ENCODE peak calls at places on chromosomes 12 and 14, in four cellular contexts. O is thoracic aorta, S is BE2C, I is cardiac muscle cell. G is an unnamed sample.

GRCh38 chr14:20409226-20409625 is 4.1 kb downstream of the TEP1 start:
- DNase-seq in I (no peak), O (no peak), S (no peak), G (no peak)

GRCh38 chr14:54920052-54920451 is 17.4 kb upstream of the GCH1 start:
- DNase-seq in O (no peak), I (no peak), S (no peak), G (no peak)

GRCh38 chr12:123479442-123480180 is 21.7 kb downstream of the SNRNP35 start:
- DNase-seq in O (no peak), S (no peak), I (no peak), G (no peak)

GRCh38 chr12:64221656-64222010 is 463 bp downstream of the KICS2 start:
- DNase-seq in I (peak; percentile 86), O (peak; percentile 79), S (peak; percentile 93), G (peak; percentile 82)

GRCh38 chr12:54258286-54258685 is 21.6 kb downstream of the CBX5 start:
- DNase-seq in S (no peak), O (no peak), I (peak; percentile 54), G (no peak)

GRCh38 chr14:55088356-55088755 is 36.9 kb downstream of the MAPK1IP1L start:
- DNase-seq in I (no peak), S (no peak), O (no peak), G (no peak)

GRCh38 chr12:3453947-3454675 is 36.9 kb upstream of the PRMT8 start:
- DNase-seq in I (peak; percentile 41), S (no peak), O (no peak), G (no peak)

GRCh38 chr12:111178194-111179081 is 190.5 kb downstream of the PHETA1 start:
- DNase-seq in I (peak; percentile 72), S (peak; percentile 82), O (no peak), G (no peak)

GRCh38 chr14:65095633-65096205 is 6.6 kb downstream of the MAX start:
- DNase-seq in I (peak; percentile 88), S (peak; percentile 20), O (no peak), G (no peak)

GRCh38 chr12:4562034-4562657 is at the start of gene DYRK4:
- DNase-seq in I (peak; percentile 89), O (peak; percentile 33), S (peak; percentile 86), G (peak; percentile 84)

GRCh38 chr12:66603458-66603857 is 75.4 kb downstream of the GRIP1 start:
- DNase-seq in O (no peak), I (no peak), S (no peak), G (no peak)

GRCh38 chr12:68158427-68158826 is 1.1 kb downstream of the IFNG start:
- DNase-seq in S (no peak), O (no peak), I (peak; percentile 8), G (no peak)
- TF ChIP-seq CTCF in S (peak; percentile 37), O (no peak), I (peak; percentile 33), G (peak; percentile 66)

GRCh38 chr12:92717202-92717601 is 14.4 kb downstream of the PLEKHG7 start:
- DNase-seq in I (peak; percentile 73), S (no peak), O (no peak), G (no peak)
- TF ChIP-seq CTCF in I (peak; percentile 54), S (peak; percentile 48), O (no peak), G (peak; percentile 53)

GRCh38 chr12:98721204-98721702 is 76.2 kb downstream of the APAF1 start:
- DNase-seq in O (no peak), I (no peak), S (no peak), G (no peak)

GRCh38 chr12:98724384-98725155 is 79.5 kb downstream of the APAF1 start:
- DNase-seq in O (no peak), I (no peak), S (no peak), G (no peak)

GRCh38 chr12:98719515-98720504 is 74.7 kb downstream of the APAF1 start:
- DNase-seq in I (no peak), S (no peak), O (no peak), G (no peak)

GRCh38 chr12:98727196-98727595 is 82.1 kb downstream of the APAF1 start:
- DNase-seq in S (no peak), I (no peak), O (no peak), G (no peak)

GRCh38 chr12:98725481-98726247 is 80.6 kb downstream of the APAF1 start:
- DNase-seq in I (peak; percentile 71), O (no peak), S (peak; percentile 38), G (no peak)
- TF ChIP-seq CTCF in I (peak; percentile 64), O (peak; percentile 31), S (peak; percentile 54), G (peak; percentile 73)

DNA sequence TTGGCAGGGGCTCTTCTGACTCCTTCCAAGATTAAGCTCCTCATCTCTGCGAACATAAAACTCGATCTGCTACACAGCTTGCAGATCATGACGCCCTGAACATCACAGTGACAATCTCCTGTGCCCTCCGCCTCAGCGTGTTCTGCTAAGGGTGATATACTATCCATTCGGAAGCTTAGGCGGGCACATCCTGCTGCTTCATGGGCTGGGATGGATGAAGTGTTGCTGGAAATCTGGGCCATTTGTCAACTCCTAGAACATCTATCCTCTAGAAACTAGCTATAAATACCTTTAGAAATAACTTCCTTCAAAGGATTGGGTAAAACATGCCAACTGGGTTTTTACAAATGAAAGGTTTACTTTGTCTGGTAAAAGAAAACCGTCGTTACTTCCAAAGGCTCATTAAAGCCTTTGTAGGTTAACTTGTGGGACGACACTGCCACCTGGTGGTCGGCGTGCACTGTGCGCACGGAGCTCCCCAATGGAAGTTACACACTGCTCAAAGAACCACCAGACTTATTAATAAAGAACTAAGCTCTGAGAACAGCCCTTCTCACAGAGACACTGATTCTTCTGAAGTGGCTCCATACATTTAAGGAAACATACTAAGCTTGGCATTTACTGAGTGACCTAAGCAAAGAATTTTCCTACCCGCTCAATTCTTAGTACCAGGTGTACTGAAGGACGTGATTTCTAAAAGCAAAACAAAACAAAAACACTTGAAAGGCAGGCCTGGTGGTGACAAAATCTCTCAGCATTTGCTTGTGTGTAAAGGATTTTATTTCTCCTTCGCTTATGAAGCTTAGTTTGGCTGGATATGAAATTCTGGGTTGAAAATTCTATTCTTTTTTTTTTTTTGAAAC is 21.5 kb upstream of the CACNA2D4 start:
- DNase-seq in O (no peak), S (peak; percentile 85), I (peak; percentile 87), G (peak; percentile 85)
- TF ChIP-seq CTCF in O (peak; percentile 97), S (peak; percentile 93), I (peak; percentile 90), G (peak; percentile 100)

GRCh38 chr14:71012888-71013287 is 105.6 kb downstream of the PCNX1 start:
- DNase-seq in I (no peak), O (no peak), S (no peak), G (no peak)

GRCh38 chr14:71013551-71014192 is 106.4 kb downstream of the PCNX1 start:
- DNase-seq in I (no peak), S (no peak), O (no peak), G (no peak)

GRCh38 chr14:71006200-71006563 is 98.9 kb downstream of the PCNX1 start:
- DNase-seq in S (no peak), I (no peak), O (no peak), G (no peak)

GRCh38 chr14:71011479-71011878 is 104.2 kb downstream of the PCNX1 start:
- DNase-seq in S (no peak), O (no peak), I (peak; percentile 11), G (no peak)
- TF ChIP-seq CTCF in S (no peak), O (no peak), I (peak; percentile 41), G (peak; percentile 25)

DNA sequence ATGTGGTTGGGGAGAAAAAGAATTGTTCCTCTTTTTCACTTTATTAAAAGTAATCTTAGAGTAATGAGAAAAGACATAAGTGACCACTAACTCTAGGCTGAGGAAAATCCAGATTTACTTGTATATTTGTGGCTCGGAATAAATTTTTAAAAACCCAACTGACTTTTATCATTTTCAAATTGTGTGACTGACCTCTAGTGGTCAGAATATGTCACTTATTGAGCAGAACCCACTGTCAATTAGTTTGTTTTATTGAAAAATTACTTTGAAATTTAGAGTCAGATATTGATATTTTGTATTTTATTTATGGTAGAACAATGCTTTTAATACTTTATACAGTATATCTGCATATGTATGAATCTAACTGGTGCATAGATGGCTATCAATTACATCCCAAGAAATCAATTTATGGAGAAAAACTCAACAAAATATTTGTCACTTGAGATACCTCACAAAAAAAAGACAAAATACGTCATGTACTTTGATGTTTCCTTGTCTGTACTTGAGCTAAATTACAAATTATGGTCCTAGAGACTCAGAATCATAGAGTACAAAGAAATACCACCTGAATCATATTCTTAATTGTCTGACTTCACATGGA is 229.4 kb downstream of the CNTN1 start:
- DNase-seq in O (no peak), I (peak; percentile 30), S (no peak), G (no peak)
- TF ChIP-seq CTCF in O (peak; percentile 73), I (peak; percentile 49), S (peak; percentile 62), G (peak; percentile 94)

DNA sequence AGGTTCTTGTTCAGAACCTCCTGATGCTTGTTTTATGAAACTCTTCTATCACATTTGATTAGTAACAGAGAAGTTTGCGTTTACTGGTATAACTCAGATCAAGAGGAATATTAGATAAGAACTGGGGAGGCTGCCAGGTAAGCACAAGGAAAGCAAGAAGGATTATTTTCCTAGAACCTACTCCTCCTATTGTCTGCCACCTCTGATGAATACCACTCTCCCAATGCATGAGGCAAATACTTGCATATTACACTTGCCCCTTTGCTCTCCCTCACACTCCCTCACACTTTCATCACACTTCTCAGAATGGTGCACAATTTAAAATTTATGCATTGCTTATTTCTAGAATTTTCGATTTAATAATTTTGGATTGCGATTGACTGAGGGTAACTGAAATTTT is 43.6 kb downstream of the LIN7A start:
- DNase-seq in O (no peak), S (no peak), I (no peak), G (no peak)
- TF ChIP-seq CTCF in O (no peak), S (no peak), I (no peak), G (no peak)

GRCh38 chr12:71639341-71639760 is 24.3 kb downstream of the ZFC3H1 start:
- DNase-seq in O (no peak), I (no peak), S (peak; percentile 43), G (no peak)
- TF ChIP-seq CTCF in O (no peak), I (peak; percentile 11), S (peak; percentile 58), G (no peak)

GRCh38 chr12:10501031-10501430 is 4.7 kb upstream of the EIF2S3B start:
- DNase-seq in I (peak; percentile 38), S (no peak), O (no peak), G (no peak)
- TF ChIP-seq CTCF in I (peak; percentile 29), S (no peak), O (no peak), G (no peak)

GRCh38 chr12:88409257-88409656 is 171.0 kb downstream of the KITLG start:
- DNase-seq in O (no peak), I (no peak), S (no peak), G (no peak)
- TF ChIP-seq CTCF in O (no peak), I (no peak), S (no peak), G (no peak)

G was measured in type B pancreatic cell.